ENCODE peak calls at places on chromosomes 6 and 20, in eight cellular contexts. Q is left ventricle myocardium inferior, D is transverse colon, C is H9, U is right lobe of liver, A is PC-9, X is heart left ventricle, H is left lung. Z is an unnamed sample. For H3K4me1, the result is how much of the 10 kb centered on the place peaks cover.

GRCh38 chr6:19279137-19279747 is 557.9 kb upstream of the ID4 start:
- DNase-seq in Q (no peak), D (no peak), C (no peak), U (no peak), A (no peak), X (no peak), H (no peak), Z (no peak)

GRCh38 chr6:138410972-138411667 is 7.1 kb downstream of the HEBP2 start:
- DNase-seq in Q (no peak), D (no peak), C (no peak), U (no peak), A (peak), X (no peak), H (no peak), Z (no peak)

GRCh38 chr20:45427236-45428149 is 11.6 kb downstream of the PIGT start:
- DNase-seq in Q (no peak), D (peak), C (no peak), U (no peak), A (no peak), X (no peak), H (no peak), Z (no peak)

GRCh38 chr6:111559193-111560097 is 46.2 kb downstream of the TRAF3IP2 start:
- DNase-seq in Q (no peak), D (no peak), C (no peak), U (peak), A (no peak), X (no peak), H (no peak), Z (no peak)

GRCh38 chr6:34238507-34239239 is 2.0 kb downstream of the HMGA1 start:
- DNase-seq in Q (no peak), D (no peak), C (no peak), U (no peak), A (no peak), X (no peak), H (no peak), Z (no peak)

GRCh38 chr6:4673861-4674260 is 102.3 kb upstream of the CDYL start:
- DNase-seq in Q (no peak), D (no peak), C (no peak), U (no peak), A (no peak), X (no peak), H (no peak), Z (no peak)

GRCh38 chr6:150659046-150659763 is 59.5 kb downstream of the PLEKHG1 start:
- DNase-seq in Q (no peak), D (peak), C (no peak), U (no peak), A (no peak), X (no peak), H (no peak), Z (no peak)

GRCh38 chr6:142943746-142944125 is 1.2 kb downstream of the HIVEP2 start:
- DNase-seq in Q (no peak), D (peak), C (no peak), U (no peak), A (no peak), X (no peak), H (no peak), Z (no peak)

GRCh38 chr6:39084506-39084905 is 30.5 kb downstream of the SAYSD1 start:
- DNase-seq in Q (peak), D (no peak), C (no peak), U (no peak), A (no peak), X (no peak), H (no peak), Z (no peak)

GRCh38 chr6:25991785-25992412 is 29.3 kb downstream of the TRIM38 start:
- DNase-seq in Q (peak), D (peak), C (peak), U (peak), A (peak), X (peak), H (peak), Z (peak)

GRCh38 chr6:25889877-25890853 is 16.1 kb upstream of the SLC17A3 start:
- DNase-seq in Q (no peak), D (peak), C (no peak), U (no peak), A (peak), X (no peak), H (no peak), Z (no peak)

GRCh38 chr6:71289039-71289801 is 609 bp downstream of the OGFRL1 start:
- DNase-seq in Q (peak), D (peak), C (peak), U (peak), A (no peak), X (peak), H (peak), Z (peak)

GRCh38 chr20:11880694-11881093 is 37.0 kb upstream of the BTBD3 start:
- DNase-seq in Q (no peak), D (no peak), C (no peak), U (no peak), A (no peak), X (no peak), H (no peak), Z (no peak)

GRCh38 chr6:54916858-54917257 is 70.3 kb downstream of the FAM83B start:
- DNase-seq in Q (no peak), D (no peak), C (no peak), U (no peak), A (peak), X (no peak), H (no peak), Z (no peak)

GRCh38 chr6:33312361-33313104 is 1.3 kb downstream of the TAPBP start:
- DNase-seq in Q (peak), D (peak), C (peak), U (peak), A (peak), X (no peak), H (peak), Z (peak)

GRCh38 chr20:50957276-50957675 is 1.1 kb downstream of the DPM1 start:
- DNase-seq in Q (no peak), D (no peak), C (no peak), U (no peak), A (no peak), X (no peak), H (no peak), Z (no peak)

GRCh38 chr6:38137609-38138008 is 318.1 kb downstream of the ZFAND3 start:
- DNase-seq in Q (no peak), D (no peak), C (peak), U (no peak), A (no peak), X (no peak), H (no peak), Z (no peak)

GRCh38 chr20:63969851-63970713 is at the start of gene ZNF512B:
- DNase-seq in Q (peak), D (peak), C (peak), U (peak), A (peak), X (peak), H (peak), Z (peak)

GRCh38 chr6:13268914-13269532 is 59.3 kb downstream of the TBC1D7 start:
- DNase-seq in Q (no peak), D (no peak), C (no peak), U (no peak), A (peak), X (no peak), H (no peak), Z (no peak)

GRCh38 chr20:2417142-2417541 is 36.4 kb downstream of the TGM6 start:
- DNase-seq in Q (no peak), D (no peak), C (no peak), U (no peak), A (no peak), X (no peak), H (no peak), Z (no peak)

GRCh38 chr6:8855411-8855810 is 420.1 kb upstream of the SLC35B3 start:
- DNase-seq in Q (no peak), D (no peak), C (no peak), U (no peak), A (no peak), X (no peak), H (no peak), Z (no peak)

GRCh38 chr6:119129148-119129967 is 50.9 kb upstream of the FAM184A start:
- DNase-seq in Q (no peak), D (no peak), C (peak), U (no peak), A (peak), X (no peak), H (no peak), Z (no peak)

GRCh38 chr6:148509152-148509571 is 166.5 kb downstream of the SASH1 start:
- DNase-seq in Q (no peak), D (no peak), C (no peak), U (no peak), A (no peak), X (no peak), H (no peak), Z (no peak)

GRCh38 chr6:157240059-157240959 is 83.0 kb downstream of the TMEM242 start:
- DNase-seq in Q (no peak), D (peak), C (no peak), U (no peak), A (no peak), X (no peak), H (no peak), Z (peak)

GRCh38 chr6:87078983-87079616 is 15.8 kb downstream of the CGA start:
- DNase-seq in Q (peak), D (peak), C (peak), U (peak), A (peak), X (peak), H (no peak), Z (peak)

GRCh38 chr6:52545844-52546119 is 31.1 kb downstream of the TRAM2 start:
- DNase-seq in Q (no peak), D (no peak), C (no peak), U (no peak), A (no peak), X (no peak), H (no peak), Z (no peak)

GRCh38 chr6:52543262-52543661 is 33.6 kb downstream of the TRAM2 start:
- DNase-seq in Q (no peak), D (no peak), C (no peak), U (no peak), A (no peak), X (no peak), H (no peak), Z (no peak)

GRCh38 chr6:52545050-52545843 is 31.6 kb downstream of the TRAM2 start:
- DNase-seq in Q (no peak), D (no peak), C (no peak), U (no peak), A (no peak), X (no peak), H (no peak), Z (no peak)

GRCh38 chr6:52544325-52545022 is 32.4 kb downstream of the TRAM2 start:
- DNase-seq in Q (no peak), D (no peak), C (no peak), U (no peak), A (no peak), X (no peak), H (no peak), Z (no peak)

GRCh38 chr6:52543729-52544324 is 33.0 kb downstream of the TRAM2 start:
- DNase-seq in Q (no peak), D (no peak), C (no peak), U (no peak), A (no peak), X (no peak), H (no peak), Z (no peak)
- H3K4me1 ChIP-seq in Q (half or more), D (half or more), C (under half), U (under half), A (under half), X (half or more), H (under half), Z (under half)

DNA sequence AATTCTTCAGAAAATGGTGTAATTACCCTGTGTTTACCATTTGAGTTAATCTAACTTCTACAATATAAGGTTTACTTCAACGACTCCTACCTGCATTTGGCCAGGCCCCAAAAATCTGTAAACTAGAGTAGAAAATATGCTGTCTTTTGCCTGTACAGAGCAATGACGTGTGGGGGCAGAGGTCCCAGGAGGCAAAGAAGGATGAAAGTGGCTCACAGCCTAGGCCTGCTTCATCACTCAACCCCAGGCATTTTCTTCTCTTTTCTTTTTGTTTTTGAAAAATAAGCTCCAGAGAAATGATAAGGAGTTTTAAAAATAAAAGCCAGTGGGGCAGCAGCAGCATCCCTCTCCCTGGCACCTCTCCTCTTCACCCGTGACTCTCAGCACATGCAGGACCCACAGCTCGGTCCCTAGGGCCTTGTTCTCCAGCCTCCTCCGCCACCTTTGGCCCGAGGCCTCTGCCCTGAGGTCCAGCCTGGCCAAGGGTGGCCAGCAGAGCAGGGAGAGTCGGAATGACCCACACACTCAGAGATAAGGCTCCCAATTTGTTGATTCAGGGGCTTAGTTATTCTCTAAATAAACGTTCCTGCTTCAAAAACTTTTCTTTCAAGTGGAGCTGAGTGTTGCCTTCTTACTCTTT is 310.3 kb upstream of the RNF24 start:
- DNase-seq in Q (peak), D (no peak), C (no peak), U (no peak), A (no peak), X (no peak), H (no peak), Z (no peak)
- H3K27ac ChIP-seq in Q (peak), D (no peak), C (no peak), U (no peak), A (no peak), X (no peak), H (no peak), Z (no peak)

GRCh38 chr20:24781061-24781980 is 167.7 kb upstream of the CST7 start:
- DNase-seq in Q (no peak), D (no peak), C (peak), U (peak), A (no peak), X (no peak), H (no peak), Z (peak)

GRCh38 chr20:24783631-24784492 is 165.2 kb upstream of the CST7 start:
- DNase-seq in Q (no peak), D (peak), C (peak), U (no peak), A (no peak), X (no peak), H (no peak), Z (no peak)

GRCh38 chr20:24784607-24785006 is 164.5 kb upstream of the CST7 start:
- DNase-seq in Q (no peak), D (no peak), C (no peak), U (no peak), A (no peak), X (no peak), H (no peak), Z (no peak)

GRCh38 chr20:24782221-24782620 is 166.8 kb upstream of the CST7 start:
- DNase-seq in Q (no peak), D (no peak), C (no peak), U (no peak), A (no peak), X (no peak), H (no peak), Z (no peak)

GRCh38 chr20:24782801-24783630 is 166.1 kb upstream of the CST7 start:
- DNase-seq in Q (no peak), D (no peak), C (peak), U (no peak), A (no peak), X (no peak), H (no peak), Z (peak)
- TF ChIP-seq CTCF in Q (no peak), D (no peak), C (peak), U (no peak), A (no peak), X (no peak), H (no peak), Z (no peak)

GRCh38 chr20:44396369-44396768 is 40.9 kb downstream of the HNF4A start:
- DNase-seq in Q (no peak), D (no peak), C (no peak), U (no peak), A (no peak), X (no peak), H (no peak), Z (no peak)
- H3K4me1 ChIP-seq in Q (under half), D (under half), C (under half), U (under half), A (under half), X (under half), H (under half), Z (under half)

GRCh38 chr20:49622243-49622642 is 54.3 kb upstream of the PTGIS start:
- DNase-seq in Q (no peak), D (no peak), C (no peak), U (no peak), A (no peak), X (no peak), H (no peak), Z (no peak)
- H3K27ac ChIP-seq in Q (no peak), D (no peak), C (no peak), U (no peak), A (no peak), X (no peak), H (no peak), Z (no peak)

DNA sequence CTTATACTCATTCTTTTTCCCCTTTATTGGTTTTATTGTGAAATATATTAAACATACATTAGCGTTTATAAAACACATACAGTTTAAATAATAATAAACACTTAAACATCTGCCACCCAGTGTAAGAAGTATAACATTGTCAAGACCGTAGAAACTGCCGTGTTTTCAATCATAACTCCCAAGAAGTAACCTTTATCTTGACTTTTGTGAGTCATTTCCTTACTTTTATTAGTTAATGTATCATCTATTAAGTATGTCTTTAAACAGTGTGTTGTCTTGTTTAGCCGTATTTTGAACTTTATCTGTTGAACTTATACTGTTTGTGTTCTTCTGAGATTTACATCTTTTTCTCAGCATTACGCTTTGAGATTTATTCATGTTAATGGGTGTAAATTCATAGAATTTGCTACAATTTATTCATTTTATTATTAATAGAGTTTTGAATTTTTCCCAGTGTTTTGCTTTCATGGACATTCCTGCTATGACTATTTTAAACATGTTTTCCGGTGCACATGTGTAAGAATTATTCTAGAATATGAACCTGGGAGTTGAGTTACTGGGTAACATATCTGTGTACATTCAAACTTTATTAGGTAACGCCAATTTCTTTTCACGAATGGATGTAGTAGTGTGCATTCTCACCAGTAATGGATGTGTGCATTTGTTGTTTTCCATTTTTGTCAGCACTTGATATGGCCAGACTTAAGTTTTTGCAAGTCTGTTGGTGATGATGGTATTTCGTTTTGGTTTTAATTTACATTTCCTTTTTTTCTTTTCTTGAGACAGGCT is 118.6 kb downstream of the CDKAL1 start:
- DNase-seq in Q (no peak), D (no peak), C (no peak), U (no peak), A (no peak), X (no peak), H (no peak), Z (no peak)
- TF ChIP-seq CTCF in Q (no peak), D (no peak), C (no peak), U (no peak), A (no peak), X (no peak), H (no peak), Z (no peak)

GRCh38 chr6:170165501-170166117 is 125.3 kb downstream of the DLL1 start:
- DNase-seq in Q (no peak), D (no peak), C (no peak), U (no peak), A (no peak), X (peak), H (peak), Z (no peak)
- H3K4me1 ChIP-seq in Q (under half), D (under half), C (under half), U (under half), A (under half), X (under half), H (under half), Z (under half)

DNA sequence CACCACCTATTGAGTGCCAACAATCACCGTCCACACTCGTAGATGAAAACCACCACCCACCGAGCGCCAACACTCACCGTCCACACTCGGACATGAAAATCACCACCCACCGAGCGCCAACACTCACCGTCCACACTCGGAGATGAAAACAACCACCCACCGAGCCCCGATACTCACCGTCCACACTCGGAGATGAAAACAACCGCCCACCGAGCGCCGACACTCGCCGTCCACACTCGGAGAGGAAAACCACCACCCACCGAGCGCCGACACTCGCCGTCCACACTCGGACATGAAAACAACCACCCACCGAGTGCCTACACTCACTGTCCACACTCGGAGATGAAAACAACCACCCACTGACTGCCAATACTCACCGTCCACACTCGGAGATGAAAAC is 129.3 kb downstream of the IRF4 start:
- DNase-seq in Q (no peak), D (no peak), C (no peak), U (no peak), A (no peak), X (no peak), H (no peak), Z (no peak)
- H3K27ac ChIP-seq in Q (no peak), D (no peak), C (no peak), U (no peak), A (no peak), X (no peak), H (no peak), Z (no peak)

GRCh38 chr6:166862287-166862977 is 93.9 kb downstream of the RNASET2 start:
- DNase-seq in Q (no peak), D (no peak), C (peak), U (peak), A (no peak), X (peak), H (no peak), Z (no peak)
- TF ChIP-seq CTCF in Q (no peak), D (no peak), C (no peak), U (no peak), A (no peak), X (no peak), H (no peak), Z (no peak)

Z was measured in psoas muscle.